ENCODE peak calls at places on chromosomes 6 and 20, in six cellular contexts. C is body of pancreas, J is H1, B is IMR-90, N is stomach, V is ovary. E is an unnamed sample.
A peak's percentile ranks its signal among the peaks of the same experiment; 100 is the strongest.

GRCh38 chr6:113476937-113477839 is 380.0 kb upstream of the MARCKS start:
- DNase-seq in B (peak; percentile 40), J (no peak), N (no peak), C (no peak), V (no peak), E (no peak)

GRCh38 chr6:142300758-142301251 is 1.0 kb upstream of the ADGRG6 start:
- DNase-seq in B (peak; percentile 71), C (peak; percentile 47), J (no peak), N (peak; percentile 80), V (no peak), E (peak; percentile 53)

GRCh38 chr20:24813080-24813479 is 136.0 kb upstream of the CST7 start:
- DNase-seq in C (no peak), N (no peak), B (no peak), V (no peak), J (no peak), E (no peak)

GRCh38 chr6:156720739-156721714 is 56.2 kb upstream of the ARID1B start:
- DNase-seq in N (peak; percentile 73), B (peak; percentile 31), C (peak; percentile 75), J (peak; percentile 65), V (no peak), E (peak; percentile 48)

GRCh38 chr6:72466971-72467566 is 154.8 kb upstream of the KCNQ5 start:
- DNase-seq in V (no peak), N (no peak), B (no peak), J (no peak), C (peak; percentile 37), E (no peak)

GRCh38 chr20:11431613-11432012 is 486.1 kb upstream of the BTBD3 start:
- DNase-seq in C (no peak), J (no peak), B (no peak), V (no peak), N (no peak), E (no peak)

GRCh38 chr20:39429716-39430115 is 467.6 kb downstream of the DHX35 start:
- DNase-seq in J (no peak), V (no peak), N (no peak), B (no peak), C (no peak), E (no peak)

GRCh38 chr20:1331801-1332453 is 3.0 kb upstream of the SDCBP2 start:
- DNase-seq in B (no peak), N (no peak), V (no peak), J (peak; percentile 11), C (no peak), E (peak; percentile 67)

GRCh38 chr6:124742971-124743370 is 219.3 kb upstream of the RNF217 start:
- DNase-seq in J (no peak), N (no peak), B (no peak), C (no peak), V (no peak), E (no peak)

DNA sequence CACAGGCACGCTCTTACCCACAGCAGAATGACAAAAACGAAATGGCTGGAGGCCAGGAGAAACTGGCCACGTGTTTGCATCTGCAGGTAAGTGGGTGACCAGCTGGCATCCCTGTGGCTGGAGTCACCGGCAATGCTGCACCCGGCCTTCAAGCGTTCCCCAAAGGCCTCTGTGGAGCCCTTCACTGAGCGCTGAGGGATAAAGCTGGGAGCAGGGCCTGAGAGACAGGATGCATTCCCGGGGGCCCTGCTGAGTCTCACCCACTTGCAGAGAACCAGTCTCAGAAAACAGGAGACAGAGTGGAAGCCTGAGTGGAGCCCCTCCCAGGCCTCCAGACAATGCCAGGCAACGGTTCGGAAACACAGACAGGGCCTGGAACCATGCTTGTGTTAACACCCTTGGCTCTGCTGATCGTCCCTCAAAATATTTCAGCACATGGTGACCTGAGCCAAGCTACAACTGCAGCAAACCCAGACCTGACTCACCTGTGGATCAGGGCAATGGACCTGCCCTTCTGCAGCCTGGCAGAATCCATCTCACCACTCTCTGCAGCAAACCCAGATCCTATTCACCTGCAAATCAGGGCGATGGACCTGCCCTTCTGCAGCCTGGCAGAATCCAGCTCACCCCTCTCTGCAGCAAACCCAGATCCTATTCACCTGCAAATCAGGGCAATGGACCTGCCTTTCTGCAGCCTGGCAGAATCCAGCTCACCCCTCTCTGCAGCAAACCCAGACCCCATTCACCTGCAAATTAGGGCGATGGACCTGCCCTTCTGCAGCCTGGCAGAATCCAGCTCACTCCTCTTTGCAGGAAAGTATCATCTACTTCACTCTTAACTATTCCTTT is 39.8 kb downstream of the TBXT start:
- DNase-seq in V (no peak), B (no peak), N (no peak), C (no peak), J (no peak), E (no peak)
- TF ChIP-seq POLR2A in V (no peak), B (no peak), N (no peak), C (no peak), J (no peak), E (no peak)

GRCh38 chr6:47633141-47633540 is 65.2 kb upstream of the ADGRF4 start:
- DNase-seq in N (no peak), J (no peak), V (no peak), C (no peak), B (no peak), E (no peak)
- TF ChIP-seq CTCF in N (no peak), J (peak; percentile 43), V (no peak), C (no peak), B (no peak), E (no peak)

DNA sequence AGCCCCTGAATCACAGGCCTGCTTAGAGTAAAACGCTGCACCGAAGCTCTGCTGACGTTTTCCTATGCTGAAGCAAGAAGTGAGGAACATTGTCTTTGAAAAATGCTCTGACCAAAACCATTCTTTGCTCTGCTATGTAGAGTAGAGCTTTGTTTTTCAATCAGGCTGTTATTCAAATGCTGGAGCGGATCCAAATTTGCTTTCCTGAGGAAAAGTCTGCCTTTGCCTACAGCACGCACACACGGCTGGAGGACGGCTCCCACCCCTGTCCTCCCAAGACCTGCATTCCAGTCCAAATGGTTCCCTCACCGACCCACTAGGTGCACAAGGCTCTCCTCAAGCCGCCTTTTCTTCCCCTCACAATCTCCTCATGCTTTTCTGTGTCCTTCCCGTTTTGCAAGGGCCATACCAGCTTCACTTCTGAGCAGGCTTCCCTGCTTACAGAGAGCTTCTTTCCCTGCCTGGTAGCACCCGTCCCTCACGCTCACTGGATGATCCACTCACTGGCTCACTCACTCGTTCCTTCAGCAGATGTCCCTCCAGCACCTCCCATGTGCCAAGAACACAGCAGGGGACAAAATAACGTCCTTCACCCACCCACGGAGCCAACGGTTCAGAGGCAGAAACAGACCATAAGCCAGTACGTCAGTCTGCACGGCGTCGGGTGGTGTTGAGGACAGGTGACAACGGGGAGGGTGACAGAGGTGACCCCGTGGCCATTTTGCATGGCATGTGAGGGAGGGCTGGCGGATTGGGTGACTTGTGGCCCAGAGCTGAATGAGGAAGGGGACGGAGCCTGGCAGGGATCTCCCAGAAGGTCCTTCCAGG is 137.9 kb upstream of the NEDD9 start:
- DNase-seq in B (no peak), J (no peak), N (no peak), C (no peak), V (no peak), E (no peak)
- TF ChIP-seq POLR2A in B (no peak), J (no peak), N (no peak), C (no peak), V (no peak), E (no peak)

GRCh38 chr6:138757131-138757530 is 16.4 kb upstream of the CCDC28A start:
- DNase-seq in J (no peak), V (no peak), N (no peak), B (no peak), C (no peak), E (no peak)

GRCh38 chr6:138752017-138752416 is 21.6 kb upstream of the CCDC28A start:
- DNase-seq in C (no peak), B (no peak), N (no peak), J (no peak), V (no peak), E (no peak)
- TF ChIP-seq CTCF in C (no peak), B (peak; percentile 7), N (no peak), J (peak; percentile 40), V (no peak), E (no peak)

DNA sequence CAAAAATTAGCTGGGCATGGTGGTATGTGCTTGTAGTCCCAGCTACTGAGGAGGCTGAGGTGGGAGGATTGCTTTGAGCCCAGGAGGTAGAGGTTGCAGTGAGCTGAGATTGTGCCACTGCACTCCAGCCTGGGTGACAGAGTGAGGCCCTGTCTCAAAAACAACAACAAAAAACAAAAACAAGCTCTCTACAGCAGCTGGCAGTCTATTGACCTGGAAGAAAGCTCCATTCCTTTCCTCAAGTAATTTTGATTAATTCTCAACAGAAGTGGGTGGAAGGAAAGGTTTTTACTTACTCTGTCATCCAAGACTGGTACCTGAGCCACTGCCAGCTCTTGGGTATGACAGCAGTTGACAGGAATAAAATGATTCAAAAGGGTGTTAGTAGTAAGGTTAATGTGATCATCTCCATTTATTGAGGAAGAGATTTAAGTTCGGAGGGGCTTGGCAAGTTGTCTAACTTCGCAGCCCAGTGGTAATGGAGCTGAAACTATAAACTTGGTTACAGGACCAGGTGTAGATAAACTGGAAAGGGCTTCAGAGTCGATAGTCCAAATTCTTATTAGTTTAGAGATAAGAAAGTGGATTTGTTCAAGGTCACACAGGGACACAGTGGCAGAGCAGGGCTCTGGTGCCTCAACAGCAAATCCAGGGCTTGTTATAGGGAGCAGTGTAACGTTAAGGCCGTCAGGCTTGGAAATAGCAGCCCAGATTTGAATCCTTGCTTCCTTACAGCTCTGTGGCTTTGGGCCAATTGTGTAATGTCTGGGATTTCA is 14.8 kb downstream of the SRSF3 start:
- DNase-seq in J (no peak), B (no peak), C (peak; percentile 47), V (no peak), N (no peak), E (peak; percentile 66)
- TF ChIP-seq POLR2A in J (no peak), B (no peak), C (no peak), V (no peak), N (no peak), E (no peak)

DNA sequence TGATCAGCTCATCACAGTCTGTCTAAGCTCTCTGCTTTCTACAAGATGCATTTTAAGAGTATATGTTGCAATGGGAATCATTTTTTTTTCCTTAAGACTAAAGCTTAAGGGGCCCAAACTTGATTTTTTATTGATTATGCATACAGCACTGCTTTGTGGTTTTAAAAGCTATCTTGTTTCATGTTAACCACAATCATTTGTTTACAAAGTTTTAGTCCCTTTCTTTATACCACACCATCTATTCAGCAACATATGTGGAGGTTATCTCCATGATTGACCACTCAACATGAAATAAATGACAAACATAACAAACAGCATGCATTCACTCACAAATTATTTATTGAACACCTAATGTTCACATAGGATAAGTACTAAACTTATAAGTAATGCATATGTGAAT is 119.1 kb downstream of the FHL5 start:
- DNase-seq in J (no peak), C (no peak), V (no peak), B (no peak), N (no peak), E (no peak)
- TF ChIP-seq CTCF in J (no peak), C (no peak), V (no peak), B (no peak), N (no peak), E (no peak)

E was measured in lower leg skin.